ENCODE peak calls at places on chromosomes 13 and 19, in nine cellular contexts. W is amygdala; C is tibial artery; B is CD4-positive, CD25-positive, alpha-beta regulatory T cell; Y is thyroid gland; S is stimulated activated CD4-positive, alpha-beta T cell treated with anti-CD3 and anti-CD28 coated beads, Interleukin-1b, Interleukin-23, amount 100 ng/mL, for 48 hours; P is GM12891; G is cardiac muscle cell; O is GM23248. T is an unnamed sample.

GRCh38 chr19:41327076-41327475 is 17.1 kb downstream of the CCDC97 start:
- DNase-seq in W (no peak), C (no peak), B (no peak), Y (no peak), S (no peak), P (no peak), G (no peak), O (no peak), T (no peak)

GRCh38 chr19:11339254-11340098 is at the start of gene RAB3D:
- DNase-seq in W (peak; percentile 84), C (peak; percentile 97), B (peak; percentile 71), Y (peak; percentile 94), S (peak; percentile 86), P (peak; percentile 96), G (peak; percentile 94), O (peak; percentile 94), T (peak; percentile 89)

GRCh38 chr19:40700083-40700482 is 9.6 kb upstream of the NUMBL start:
- DNase-seq in W (no peak), C (no peak), B (no peak), Y (no peak), S (no peak), P (no peak), G (no peak), O (no peak), T (no peak)

GRCh38 chr19:9431475-9431874 is 3.9 kb downstream of the ZNF266 start:
- DNase-seq in W (no peak), C (no peak), B (no peak), Y (peak; percentile 12), S (peak; percentile 56), P (no peak), G (peak; percentile 49), O (peak; percentile 46), T (peak; percentile 8)

GRCh38 chr19:32627714-32628253 is 46.8 kb downstream of the PDCD5 start:
- DNase-seq in W (no peak), C (no peak), B (no peak), Y (no peak), S (no peak), P (no peak), G (no peak), O (no peak), T (no peak)

GRCh38 chr19:46081928-46082727 is 41.3 kb upstream of the IGFL4 start:
- DNase-seq in W (peak; percentile 13), C (no peak), B (no peak), Y (peak; percentile 20), S (no peak), P (peak; percentile 28), G (peak; percentile 75), O (peak; percentile 79), T (peak; percentile 47)

GRCh38 chr13:108566413-108567170 is 62.8 kb upstream of the MYO16 start:
- DNase-seq in W (no peak), C (no peak), B (no peak), Y (no peak), S (no peak), P (no peak), G (no peak), O (no peak), T (no peak)

GRCh38 chr19:49997709-49998108 is 27.5 kb downstream of the VRK3 start:
- DNase-seq in W (no peak), C (no peak), B (peak; percentile 13), Y (no peak), S (no peak), P (peak; percentile 46), G (peak; percentile 28), O (peak; percentile 43), T (peak; percentile 56)

GRCh38 chr13:75798353-75799245 is 162.5 kb downstream of the LMO7 start:
- DNase-seq in W (no peak), C (no peak), B (no peak), Y (no peak), S (peak; percentile 15), P (no peak), G (peak; percentile 35), O (peak; percentile 81), T (no peak)

GRCh38 chr19:45774765-45775164 is 5.7 kb upstream of the SIX5 start:
- DNase-seq in W (no peak), C (no peak), B (no peak), Y (peak; percentile 44), S (no peak), P (no peak), G (no peak), O (no peak), T (peak; percentile 66)

GRCh38 chr19:328025-328505 is 16.5 kb downstream of the MIER2 start:
- DNase-seq in W (no peak), C (no peak), B (no peak), Y (no peak), S (no peak), P (no peak), G (no peak), O (peak; percentile 30), T (no peak)

GRCh38 chr19:38506723-38507550 is 73.4 kb downstream of the RYR1 start:
- DNase-seq in W (no peak), C (no peak), B (peak; percentile 93), Y (peak; percentile 27), S (peak; percentile 98), P (peak; percentile 96), G (peak; percentile 85), O (peak; percentile 87), T (peak; percentile 98)

GRCh38 chr19:46932346-46932745 is 71.5 kb downstream of the ARHGAP35 start:
- DNase-seq in W (no peak), C (no peak), B (no peak), Y (peak; percentile 46), S (no peak), P (no peak), G (peak; percentile 56), O (peak; percentile 53), T (no peak)

GRCh38 chr13:47004552-47004951 is 107.7 kb upstream of the HTR2A start:
- DNase-seq in W (no peak), C (no peak), B (no peak), Y (no peak), S (no peak), P (no peak), G (no peak), O (no peak), T (no peak)

T was measured in HuH-7.